ENCODE peak calls at places on chromosomes 7 and 10, in four cellular contexts. Q, F, S and D are unnamed samples.

GRCh38 chr10:47378606-47379444 is 5.3 kb downstream of the ZNF488 start:
- DNase-seq in S (no peak), F (no peak), Q (peak), D (no peak)

GRCh38 chr10:49001402-49001801 is 61.8 kb upstream of the LRRC18 start:
- DNase-seq in S (peak), Q (peak), F (no peak), D (no peak)

GRCh38 chr7:86848226-86848625 is 204.5 kb downstream of the GRM3 start:
- DNase-seq in S (no peak), Q (no peak), F (no peak), D (no peak)

GRCh38 chr10:3098689-3099088 is 31.3 kb downstream of the PFKP start:
- DNase-seq in Q (no peak), F (no peak), S (no peak), D (no peak)

GRCh38 chr10:113397031-113397430 is 155.8 kb upstream of the HABP2 start:
- DNase-seq in S (no peak), Q (no peak), F (no peak), D (no peak)

GRCh38 chr7:150323682-150324365 is 479 bp upstream of the ACTR3C start:
- DNase-seq in Q (peak), S (no peak), F (no peak), D (no peak)

GRCh38 chr7:101112233-101112632 is 14.7 kb upstream of the SERPINE1 start:
- DNase-seq in F (no peak), S (no peak), Q (no peak), D (no peak)

GRCh38 chr10:11782793-11783557 is 40.2 kb upstream of the PROSER2 start:
- DNase-seq in F (peak), Q (peak), S (peak), D (peak)

GRCh38 chr10:3389093-3389492 is 216.5 kb upstream of the PITRM1 start:
- DNase-seq in F (no peak), Q (no peak), S (no peak), D (no peak)

GRCh38 chr10:30882281-30882680 is 149.4 kb downstream of the ZNF438 start:
- DNase-seq in S (no peak), F (no peak), Q (no peak), D (peak)

GRCh38 chr10:119500796-119501195 is 41.7 kb downstream of the RGS10 start:
- DNase-seq in Q (no peak), F (no peak), S (no peak), D (no peak)

GRCh38 chr7:1087952-1088920 is at the start of gene GPER1:
- DNase-seq in Q (peak), S (peak), F (no peak), D (peak)

GRCh38 chr10:110600487-110601101 is 33.1 kb downstream of the SMC3 start:
- DNase-seq in F (no peak), S (peak), Q (peak), D (peak)

GRCh38 chr7:108016841-108017775 is 14.1 kb upstream of the LAMB1 start:
- DNase-seq in Q (peak), S (peak), F (no peak), D (peak)

GRCh38 chr7:64869121-64869725 is 33.9 kb upstream of the ZNF273 start:
- DNase-seq in S (no peak), F (no peak), Q (peak), D (no peak)

GRCh38 chr10:28179490-28180099 is 123.3 kb downstream of the MPP7 start:
- DNase-seq in Q (peak), S (peak), F (no peak), D (peak)

GRCh38 chr10:20893297-20893696 is 3.8 kb downstream of the NEBL start:
- DNase-seq in S (no peak), F (no peak), Q (no peak), D (no peak)

GRCh38 chr7:136925049-136925448 is 56.6 kb downstream of the CHRM2 start:
- DNase-seq in S (no peak), F (no peak), Q (peak), D (peak)

GRCh38 chr7:88302486-88302885 is 4.2 kb downstream of the STEAP4 start:
- DNase-seq in S (no peak), F (no peak), Q (no peak), D (no peak)

GRCh38 chr10:60964257-60965235 is 20.6 kb upstream of the RHOBTB1 start:
- DNase-seq in S (peak), Q (peak), F (no peak), D (peak)

GRCh38 chr7:141712603-141713262 is 4.6 kb downstream of the WEE2 start:
- DNase-seq in S (no peak), F (no peak), Q (no peak), D (no peak)

GRCh38 chr10:3339531-3339950 is 167.0 kb upstream of the PITRM1 start:
- DNase-seq in Q (no peak), F (no peak), S (no peak), D (peak)

GRCh38 chr7:157702311-157703023 is 365.7 kb downstream of the DNAJB6 start:
- DNase-seq in Q (peak), S (no peak), F (no peak), D (no peak)

GRCh38 chr7:158249692-158250091 is 337.9 kb downstream of the PTPRN2 start:
- DNase-seq in Q (peak), F (no peak), S (no peak), D (no peak)

GRCh38 chr10:118927317-118927716 is 102.2 kb upstream of the NANOS1 start:
- DNase-seq in F (no peak), Q (no peak), S (no peak), D (no peak)

GRCh38 chr7:153381275-153382119 is 621.9 kb downstream of the ACTR3B start:
- DNase-seq in S (peak), Q (peak), F (no peak), D (no peak)

GRCh38 chr7:129642871-129643515 is 31.5 kb downstream of the NRF1 start:
- DNase-seq in F (no peak), S (no peak), Q (no peak), D (no peak)

GRCh38 chr10:1360581-1361164 is 304.5 kb downstream of the WDR37 start:
- DNase-seq in F (no peak), Q (no peak), S (no peak), D (no peak)

GRCh38 chr7:82678716-82679115 is 235.1 kb upstream of the CACNA2D1 start:
- DNase-seq in S (no peak), F (no peak), Q (no peak), D (no peak)

GRCh38 chr7:28020302-28020940 is 160.2 kb downstream of the JAZF1 start:
- DNase-seq in S (peak), F (peak), Q (peak), D (peak)

GRCh38 chr7:3923307-3923918 is 622.4 kb downstream of the SDK1 start:
- DNase-seq in F (no peak), Q (no peak), S (no peak), D (no peak)

GRCh38 chr10:79277579-79277978 is 69.7 kb upstream of the PPIF start:
- DNase-seq in Q (no peak), F (no peak), S (no peak), D (no peak)

GRCh38 chr7:93883917-93884345 is 6.6 kb downstream of the TFPI2 start:
- DNase-seq in S (no peak), F (no peak), Q (no peak), D (no peak)

GRCh38 chr7:105752671-105753275 is 123.6 kb downstream of the ATXN7L1 start:
- DNase-seq in Q (no peak), S (no peak), F (no peak), D (no peak)

GRCh38 chr7:29285451-29285807 is 90.9 kb downstream of the CHN2 start:
- DNase-seq in Q (no peak), F (peak), S (peak), D (peak)

GRCh38 chr7:81111781-81112540 is 193.1 kb upstream of the SEMA3C start:
- DNase-seq in S (no peak), Q (peak), F (no peak), D (peak)

GRCh38 chr7:157555921-157556320 is 219.1 kb downstream of the DNAJB6 start:
- DNase-seq in Q (no peak), S (no peak), F (no peak), D (no peak)

GRCh38 chr7:44176486-44176885 is 12.8 kb downstream of the GCK start:
- DNase-seq in S (no peak), Q (no peak), F (no peak), D (no peak)

GRCh38 chr7:128869944-128870285 is 7.3 kb downstream of the ATP6V1F start:
- DNase-seq in S (no peak), Q (no peak), F (no peak), D (no peak)

GRCh38 chr7:105751054-105751453 is 125.3 kb downstream of the ATXN7L1 start:
- DNase-seq in F (no peak), S (no peak), Q (no peak), D (no peak)

GRCh38 chr7:2521952-2522591 is 2.5 kb downstream of the LFNG start:
- DNase-seq in S (no peak), F (no peak), Q (no peak), D (no peak)

GRCh38 chr7:2521341-2521745 is 1.8 kb downstream of the LFNG start:
- DNase-seq in F (no peak), S (no peak), Q (no peak), D (no peak)

GRCh38 chr7:2520131-2520807 is 695 bp downstream of the LFNG start:
- DNase-seq in F (no peak), S (no peak), Q (peak), D (no peak)

GRCh38 chr7:2519119-2519930 is at the start of gene LFNG:
- DNase-seq in S (peak), Q (peak), F (peak), D (peak)

DNA sequence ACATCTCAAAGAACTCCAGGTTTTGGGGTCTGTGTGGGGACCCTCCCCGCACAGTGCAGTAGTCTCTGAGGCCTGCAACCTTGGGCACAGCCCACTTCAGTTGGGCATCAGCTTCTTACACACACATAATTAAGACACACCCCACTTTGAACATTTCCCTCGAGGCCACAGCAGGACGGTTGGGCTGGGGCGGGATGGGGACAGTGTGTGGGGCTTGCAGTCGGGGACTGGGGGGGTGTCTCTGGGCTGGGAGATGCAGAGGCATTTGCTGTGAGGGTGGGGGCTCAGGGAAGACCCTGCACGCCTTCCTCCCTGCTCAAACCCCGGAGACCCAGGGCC is 1.2 kb downstream of the LFNG start:
- DNase-seq in F (no peak), S (no peak), Q (no peak), D (no peak)
- TF ChIP-seq MXI1 in F (no peak), S (no peak), Q (no peak), D (no peak)

GRCh38 chr7:55953707-55954475 is 2.2 kb downstream of the MRPS17 start:
- DNase-seq in Q (no peak), S (no peak), F (no peak), D (no peak)
- TF ChIP-seq MXI1 in Q (no peak), S (no peak), F (no peak), D (no peak)

DNA sequence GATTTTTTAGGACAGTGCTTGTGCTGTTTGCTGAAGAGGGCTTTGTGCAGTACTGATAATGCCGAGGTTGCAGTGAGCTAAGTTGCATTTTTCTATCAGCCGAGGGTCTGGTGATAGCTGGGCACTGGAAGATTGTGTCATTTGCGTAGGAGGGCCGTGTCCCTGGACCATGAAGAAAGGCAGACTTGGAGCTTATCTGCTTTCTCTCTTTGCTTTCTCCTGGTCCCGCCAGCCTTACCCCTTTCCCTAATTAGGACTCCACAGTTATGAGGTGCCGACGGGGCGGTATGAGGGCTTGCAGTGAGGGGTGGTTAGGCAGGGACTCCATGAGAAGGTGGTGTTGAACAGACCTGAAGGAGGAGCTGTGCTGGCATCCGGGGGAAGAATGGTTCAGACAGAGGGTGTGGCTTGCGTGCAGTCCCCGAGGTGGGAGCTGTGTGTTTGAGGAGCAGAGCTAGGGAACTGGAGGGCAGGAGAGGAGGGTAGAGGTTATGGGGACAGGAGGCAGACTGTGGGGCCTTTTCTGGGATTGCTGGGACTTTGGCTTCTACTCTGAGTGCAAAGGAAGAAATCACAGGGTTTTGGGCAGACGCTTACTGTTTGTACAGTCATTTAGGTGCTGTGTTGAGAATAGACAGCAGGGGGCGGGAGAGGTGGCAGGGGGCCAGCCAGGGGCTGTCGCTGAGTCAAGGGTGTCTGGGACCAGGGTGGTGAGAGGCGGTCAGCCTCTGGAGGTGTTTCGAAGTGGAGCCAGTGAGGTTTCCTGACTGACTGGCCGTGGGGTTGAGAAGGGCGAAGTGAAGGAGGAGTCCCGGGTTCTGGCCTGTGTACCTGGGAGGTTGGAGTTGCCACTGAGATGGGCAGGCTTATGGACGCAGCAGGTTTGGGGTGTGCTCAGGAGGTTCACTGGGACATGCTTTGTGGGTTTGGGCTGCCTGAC is 43.4 kb downstream of the PRF1 start:
- DNase-seq in S (peak), Q (peak), F (no peak), D (peak)
- TF ChIP-seq MXI1 in S (no peak), Q (no peak), F (no peak), D (no peak)

GRCh38 chr7:46551603-46552002 is 630.5 kb upstream of the IGFBP3 start:
- DNase-seq in Q (no peak), S (no peak), F (no peak), D (no peak)

GRCh38 chr7:46559194-46559576 is 638.1 kb upstream of the IGFBP3 start:
- DNase-seq in F (no peak), S (no peak), Q (no peak), D (peak)

GRCh38 chr7:46558482-46559193 is 637.6 kb upstream of the IGFBP3 start:
- DNase-seq in S (no peak), Q (no peak), F (no peak), D (peak)

GRCh38 chr7:46554688-46555422 is 633.8 kb upstream of the IGFBP3 start:
- DNase-seq in S (no peak), Q (no peak), F (no peak), D (peak)

GRCh38 chr7:46557295-46557711 is 636.2 kb upstream of the IGFBP3 start:
- DNase-seq in Q (no peak), S (no peak), F (no peak), D (no peak)
- TF ChIP-seq MXI1 in Q (no peak), S (no peak), F (no peak), D (no peak)

DNA sequence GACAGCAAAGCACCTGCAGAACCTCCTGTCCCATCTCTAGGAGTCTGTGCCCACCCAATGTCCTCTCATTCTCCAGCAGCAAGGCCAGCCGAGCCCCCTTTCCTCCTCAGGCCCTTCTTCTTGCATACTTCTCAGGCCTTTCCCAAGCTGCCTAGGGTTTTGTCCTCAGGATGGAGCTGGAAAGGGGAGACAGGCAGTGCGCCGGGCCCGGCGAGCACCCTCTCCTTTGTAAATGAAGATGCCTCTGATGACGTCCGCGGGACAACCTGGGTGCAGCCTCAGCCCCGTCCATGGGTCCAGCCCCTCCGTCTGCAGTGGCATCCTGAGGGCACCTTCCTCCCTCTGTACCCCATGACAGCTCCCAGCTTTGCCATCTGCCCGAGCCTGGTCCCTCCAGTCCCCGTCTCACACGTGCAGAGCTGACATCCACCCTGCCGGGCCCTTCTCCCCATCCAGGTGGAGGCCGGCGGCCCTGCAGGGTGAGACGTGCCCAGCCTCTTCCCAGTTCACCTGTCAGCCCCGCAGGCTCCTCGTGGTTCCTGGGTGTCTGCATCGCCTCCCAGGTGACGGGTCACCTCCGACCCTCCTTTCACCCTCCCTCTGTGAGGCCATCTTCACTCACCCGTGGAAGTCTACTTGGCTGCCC is 36.4 kb downstream of the JAKMIP3 start:
- DNase-seq in S (no peak), Q (no peak), F (no peak), D (no peak)
- TF ChIP-seq MXI1 in S (no peak), Q (no peak), F (no peak), D (no peak)

DNA sequence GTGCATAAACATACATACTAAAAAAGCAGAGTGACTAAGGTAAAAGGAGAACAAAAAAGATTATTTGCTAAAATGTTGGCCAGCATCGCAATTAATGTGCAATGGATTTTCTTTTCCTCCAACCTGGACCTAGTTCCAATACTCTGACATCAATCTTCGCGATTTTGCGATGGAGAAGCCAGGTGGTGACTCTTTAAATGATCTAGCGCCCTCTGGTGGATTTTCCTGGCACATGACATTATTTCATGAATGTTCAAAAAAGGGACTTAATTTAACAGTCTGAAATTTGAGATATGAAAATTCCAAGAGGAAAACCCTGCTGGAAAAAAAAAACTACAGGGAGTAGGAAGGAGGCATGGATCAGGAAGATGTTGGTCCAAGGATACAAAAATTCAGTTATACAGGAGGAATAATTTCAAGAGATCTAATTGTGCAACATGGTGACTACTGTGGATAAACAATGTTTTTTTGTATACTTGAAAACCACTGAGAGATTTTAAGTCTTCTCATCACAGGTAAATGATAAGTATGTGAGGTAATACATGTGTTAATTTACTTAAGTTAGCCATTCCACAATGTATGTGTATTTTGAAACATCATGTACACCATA is 4.3 kb upstream of the KCNMA1 start:
- DNase-seq in F (no peak), Q (peak), S (peak), D (peak)
- TF ChIP-seq MXI1 in F (no peak), Q (no peak), S (no peak), D (no peak)